ENCODE peak calls at places on chromosomes 3 and 15, in seven cellular contexts. A, H, M, F, V, E and T are unnamed samples. For H3K4me1, the result is how much of the 10 kb centered on the place peaks cover.

GRCh38 chr3:108486910-108487309 is 23.5 kb downstream of the MYH15 start:
- ATAC-seq in F (peak), E (no peak), A (peak), V (no peak), H (no peak), M (no peak), T (no peak)

GRCh38 chr15:74011610-74012009 is 17.1 kb downstream of the PML start:
- ATAC-seq in M (no peak), F (no peak), V (no peak), H (no peak), E (no peak), A (no peak), T (peak)

GRCh38 chr3:4548356-4548755 is 55.2 kb downstream of the ITPR1 start:
- ATAC-seq in E (no peak), F (no peak), H (no peak), M (peak), A (no peak), V (no peak), T (no peak)

GRCh38 chr3:69143605-69144004 is 21.2 kb upstream of the LMOD3 start:
- ATAC-seq in H (peak), V (peak), M (no peak), F (peak), A (no peak), E (peak), T (no peak)

GRCh38 chr3:192675958-192676649 is 51.2 kb downstream of the FGF12 start:
- ATAC-seq in F (no peak), M (no peak), H (peak), V (no peak), A (no peak), E (no peak), T (no peak)

GRCh38 chr15:101807345-101807945 is 4.1 kb downstream of the OR4F6 start:
- ATAC-seq in H (peak), E (no peak), F (no peak), M (no peak), A (no peak), V (no peak), T (no peak)

GRCh38 chr15:45185903-45186770 is 1.6 kb downstream of the SHF start:
- ATAC-seq in A (peak), V (no peak), H (no peak), F (no peak), E (no peak), M (peak), T (no peak)

GRCh38 chr3:110246796-110247369 is 824.7 kb upstream of the NECTIN3 start:
- ATAC-seq in M (no peak), E (no peak), A (no peak), V (no peak), F (no peak), H (no peak), T (no peak)

GRCh38 chr15:70853270-70853854 is 595 bp downstream of the LARP6 start:
- ATAC-seq in F (no peak), V (peak), E (peak), A (peak), H (peak), M (peak), T (peak)

GRCh38 chr3:178752843-178753242 is 216.6 kb downstream of the KCNMB2 start:
- ATAC-seq in A (no peak), F (no peak), E (no peak), H (no peak), V (no peak), M (no peak), T (no peak)

GRCh38 chr3:159028706-159029105 is 226.9 kb downstream of the MFSD1 start:
- ATAC-seq in M (no peak), V (no peak), H (no peak), F (no peak), E (no peak), A (no peak), T (no peak)

GRCh38 chr3:109154989-109155388 is 18.5 kb downstream of the C3orf85 start:
- ATAC-seq in E (no peak), V (no peak), H (no peak), M (no peak), F (no peak), A (no peak), T (no peak)

GRCh38 chr15:79962178-79962577 is 8.8 kb downstream of the BCL2A1 start:
- ATAC-seq in M (no peak), F (no peak), E (no peak), V (no peak), A (no peak), H (peak), T (no peak)

GRCh38 chr3:189927975-189928895 is 192.5 kb downstream of the P3H2 start:
- ATAC-seq in V (no peak), F (no peak), E (no peak), H (no peak), A (peak), M (no peak), T (no peak)

GRCh38 chr3:59407425-59407824 is 357.6 kb upstream of the CFAP20DC start:
- ATAC-seq in V (no peak), M (no peak), A (no peak), F (no peak), E (peak), H (peak), T (no peak)

GRCh38 chr3:108822167-108822897 is at the start of gene TRAT1:
- ATAC-seq in H (peak), A (no peak), E (no peak), M (no peak), F (no peak), V (no peak), T (no peak)

GRCh38 chr3:73569246-73569760 is 55.4 kb downstream of the PDZRN3 start:
- ATAC-seq in E (no peak), M (no peak), V (no peak), A (no peak), F (no peak), H (no peak), T (no peak)

GRCh38 chr3:73575519-73575918 is 49.2 kb downstream of the PDZRN3 start:
- ATAC-seq in F (no peak), E (no peak), H (no peak), M (no peak), V (no peak), A (no peak), T (no peak)

GRCh38 chr3:73573204-73573603 is 51.5 kb downstream of the PDZRN3 start:
- ATAC-seq in E (no peak), F (no peak), A (no peak), H (no peak), M (no peak), V (no peak), T (no peak)

GRCh38 chr3:73571238-73571741 is 53.5 kb downstream of the PDZRN3 start:
- ATAC-seq in V (no peak), A (no peak), E (no peak), H (no peak), M (peak), F (no peak), T (no peak)

GRCh38 chr3:73572371-73572770 is 52.4 kb downstream of the PDZRN3 start:
- ATAC-seq in M (no peak), E (no peak), V (no peak), F (no peak), H (no peak), A (no peak), T (no peak)
- TF ChIP-seq POLR2AphosphoS5 in M (no peak), E (no peak), V (no peak), F (no peak), H (no peak), A (no peak), T (peak)

GRCh38 chr15:42136513-42136912 is 19.9 kb downstream of the PLA2G4F start:
- ATAC-seq in H (no peak), F (no peak), V (no peak), M (no peak), A (no peak), E (no peak), T (no peak)
- H3K4me1 ChIP-seq in H (under half), F (under half), V (under half), M (half or more), A (under half), E (under half), T (under half)

GRCh38 chr15:90106522-90107117 is 4.4 kb upstream of the IDH2 start:
- ATAC-seq in V (peak), M (no peak), H (no peak), A (peak), F (no peak), E (no peak), T (peak)
- TF ChIP-seq POLR2AphosphoS5 in V (no peak), M (no peak), H (no peak), A (no peak), F (no peak), E (no peak), T (no peak)

DNA sequence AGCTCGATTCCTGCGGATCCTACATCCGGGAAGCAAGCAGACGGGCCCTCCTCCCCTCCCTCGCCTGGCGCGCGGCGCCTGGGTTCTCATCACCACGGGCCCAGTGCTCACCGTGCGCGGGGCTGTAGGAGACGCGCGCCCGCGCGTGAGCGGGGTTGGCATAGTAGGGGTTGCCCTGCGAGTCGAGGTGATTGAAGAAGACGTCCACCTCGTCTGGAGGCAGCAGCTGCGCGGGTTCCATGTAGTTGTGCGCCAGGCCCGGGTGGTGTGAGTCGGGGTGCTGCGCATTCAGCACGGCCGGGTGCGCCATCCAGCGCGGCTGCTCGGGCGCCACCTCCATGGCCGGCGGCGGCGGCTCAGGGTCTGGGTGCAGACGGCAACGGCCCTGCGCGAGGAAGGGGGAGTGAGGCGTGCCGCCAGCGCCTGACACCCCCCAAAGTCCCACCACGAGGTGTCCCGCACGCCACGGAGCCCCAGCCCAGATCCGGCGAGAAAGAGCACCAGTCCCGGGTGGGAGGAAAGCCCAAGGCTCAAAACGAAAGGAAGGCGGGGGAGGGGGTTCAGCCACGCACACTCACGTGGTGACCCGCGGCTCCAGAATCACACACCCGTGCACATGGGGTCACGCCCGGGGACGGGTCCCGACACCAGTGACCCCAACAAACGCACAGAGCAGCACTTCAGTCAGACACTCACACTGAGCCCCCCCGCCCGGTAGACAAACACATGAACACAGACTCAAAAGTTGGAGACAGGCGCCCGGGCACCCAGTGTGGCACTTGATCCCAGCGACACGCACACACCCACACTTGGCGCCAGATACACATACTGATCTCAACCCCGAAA is 6.1 kb downstream of the GATA2 start:
- ATAC-seq in H (no peak), E (peak), V (no peak), F (no peak), A (no peak), M (peak), T (no peak)
- H3K4me1 ChIP-seq in H (under half), E (half or more), V (under half), F (half or more), A (under half), M (under half), T (under half)

DNA sequence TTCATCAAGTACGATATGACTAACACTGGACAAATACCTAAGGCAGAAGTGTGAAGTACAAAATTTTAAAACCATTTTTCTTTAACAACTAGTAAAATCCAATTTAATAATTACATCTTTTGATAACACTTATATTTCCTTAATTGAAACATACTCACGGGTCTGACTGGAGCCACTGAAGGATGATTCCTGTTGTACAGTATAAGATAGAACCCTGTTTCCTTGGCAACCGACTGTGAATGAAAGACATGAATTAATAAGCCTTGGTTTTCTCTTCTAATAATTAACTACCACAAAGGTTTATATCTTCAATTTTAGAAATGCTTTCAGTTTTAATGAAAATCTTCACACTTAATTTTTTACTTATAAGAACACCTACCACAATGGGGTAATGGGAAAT is 19.4 kb downstream of the DHX36 start:
- ATAC-seq in F (no peak), H (peak), M (no peak), A (no peak), E (no peak), V (no peak), T (no peak)
- TF ChIP-seq POLR2AphosphoS5 in F (no peak), H (no peak), M (no peak), A (no peak), E (no peak), V (no peak), T (no peak)

GRCh38 chr15:67826717-67827560 is 1.6 kb downstream of the SKOR1 start:
- ATAC-seq in M (peak), F (no peak), A (no peak), H (no peak), V (no peak), E (peak), T (no peak)

GRCh38 chr15:67827561-67828378 is 2.5 kb downstream of the SKOR1 start:
- ATAC-seq in F (no peak), V (no peak), A (no peak), M (peak), H (no peak), E (peak), T (no peak)

GRCh38 chr15:67829647-67830504 is 4.6 kb downstream of the SKOR1 start:
- ATAC-seq in V (no peak), F (no peak), A (no peak), E (no peak), M (no peak), H (no peak), T (no peak)

GRCh38 chr15:67828969-67829646 is 3.8 kb downstream of the SKOR1 start:
- ATAC-seq in V (no peak), M (no peak), H (no peak), F (no peak), A (no peak), E (no peak), T (no peak)

DNA sequence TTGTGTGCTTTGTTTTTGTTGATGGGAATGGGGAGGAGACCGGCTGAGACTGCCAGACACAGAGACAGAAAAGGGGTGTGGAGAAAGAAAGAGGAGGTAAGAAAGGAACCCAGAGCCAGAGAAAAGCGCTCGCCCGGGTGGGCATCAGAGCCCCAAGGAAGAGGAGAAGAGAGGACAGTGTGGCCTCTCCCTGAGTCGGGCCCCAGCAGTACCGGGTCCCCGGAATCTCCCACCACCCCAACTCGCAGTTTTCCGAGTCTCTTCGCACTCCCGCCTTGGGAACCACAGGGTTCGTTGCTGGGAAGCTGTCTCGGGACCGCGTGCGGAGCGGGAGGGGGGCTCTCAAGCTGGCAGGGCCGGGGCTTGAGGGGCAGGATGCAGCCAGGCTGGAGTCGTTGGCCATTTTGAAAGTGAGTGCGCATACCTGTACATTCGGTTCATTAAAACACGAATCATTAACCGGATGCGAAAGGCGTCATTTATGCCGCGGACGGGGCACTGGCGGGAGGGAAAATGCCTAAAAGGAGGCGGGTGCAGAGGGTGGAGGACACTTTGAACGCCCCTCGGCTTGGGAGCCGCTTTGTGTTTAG is 3.2 kb downstream of the SKOR1 start:
- ATAC-seq in F (no peak), A (no peak), V (no peak), M (no peak), H (no peak), E (no peak), T (no peak)
- H3K4me1 ChIP-seq in F (under half), A (under half), V (under half), M (under half), H (under half), E (half or more), T (under half)